ENCODE peak calls at places on chromosomes 6 and 20, in seven cellular contexts. W is amygdala, X is Calu3, C is dorsolateral prefrontal cortex, V is mucosa of gallbladder, A is neural progenitor cell, I is H9. P is an unnamed sample.

GRCh38 chr6:81997091-81997926 is 244.8 kb upstream of the TENT5A start:
- DNase-seq in W (no peak), X (no peak), C (no peak), V (no peak), A (no peak), I (no peak), P (peak; percentile 80)

GRCh38 chr6:149897015-149897697 is 757 bp downstream of the RAET1E start:
- DNase-seq in W (no peak), X (peak; percentile 19), C (peak; percentile 59), V (peak; percentile 78), A (no peak), I (no peak), P (peak; percentile 94)

GRCh38 chr6:125597411-125598253 is 151.8 kb upstream of the HEY2 start:
- DNase-seq in W (no peak), X (no peak), C (no peak), V (no peak), A (no peak), I (no peak), P (peak; percentile 3)

GRCh38 chr6:47163536-47163935 is 121.4 kb upstream of the ADGRF1 start:
- DNase-seq in W (no peak), X (no peak), C (no peak), V (no peak), A (no peak), I (no peak), P (no peak)

GRCh38 chr20:36499723-36500501 is 41.4 kb upstream of the MYL9 start:
- DNase-seq in W (no peak), X (no peak), C (no peak), V (no peak), A (no peak), I (no peak), P (no peak)

GRCh38 chr6:82237013-82237412 is 10.5 kb downstream of the IBTK start:
- DNase-seq in W (no peak), X (no peak), C (no peak), V (no peak), A (no peak), I (no peak), P (no peak)

GRCh38 chr6:128337619-128338018 is 182.8 kb downstream of the PTPRK start:
- DNase-seq in W (no peak), X (no peak), C (no peak), V (no peak), A (no peak), I (no peak), P (no peak)

GRCh38 chr20:14303106-14303505 is 34.3 kb downstream of the FLRT3 start:
- DNase-seq in W (no peak), X (no peak), C (no peak), V (no peak), A (no peak), I (no peak), P (no peak)

GRCh38 chr6:100664274-100665040 is 199.7 kb upstream of the SIM1 start:
- DNase-seq in W (no peak), X (peak; percentile 11), C (no peak), V (no peak), A (peak; percentile 26), I (no peak), P (no peak)

GRCh38 chr20:46131396-46131795 is 13.3 kb downstream of the CD40 start:
- DNase-seq in W (no peak), X (no peak), C (no peak), V (no peak), A (no peak), I (no peak), P (no peak)

GRCh38 chr6:30447237-30447636 is 42.1 kb upstream of the HLA-E start:
- DNase-seq in W (no peak), X (peak; percentile 52), C (no peak), V (no peak), A (peak; percentile 76), I (peak; percentile 83), P (no peak)

GRCh38 chr20:53769041-53769440 is 175.4 kb upstream of the ZNF217 start:
- DNase-seq in W (no peak), X (no peak), C (no peak), V (no peak), A (no peak), I (no peak), P (no peak)

GRCh38 chr20:634526-634925 is 18.5 kb downstream of the SRXN1 start:
- DNase-seq in W (peak; percentile 54), X (no peak), C (peak; percentile 77), V (no peak), A (peak; percentile 65), I (no peak), P (no peak)

GRCh38 chr20:8971669-8972316 is 97.1 kb upstream of the PLCB4 start:
- DNase-seq in W (no peak), X (no peak), C (no peak), V (no peak), A (no peak), I (no peak), P (no peak)

GRCh38 chr6:27871919-27872633 is 40.1 kb downstream of the OR2B2 start:
- DNase-seq in W (no peak), X (peak; percentile 84), C (no peak), V (peak; percentile 94), A (peak; percentile 88), I (peak; percentile 79), P (peak; percentile 93)

GRCh38 chr20:46031014-46031569 is 2.1 kb downstream of the SLC12A5 start:
- DNase-seq in W (no peak), X (no peak), C (no peak), V (no peak), A (no peak), I (no peak), P (no peak)